ENCODE peak calls at places on chromosome 17, in six cellular contexts. U is RWPE1; J is amniotic epithelial cell; A is effector memory CD8-positive, alpha-beta T cell; V is stimulated activated CD4-positive, alpha-beta T cell treated with anti-CD3 and anti-CD28 coated beads, TNF-alpha, amount 100 ng/mL, for 1 hour; C is T-helper 17 cell. O is an unnamed sample.

GRCh38 chr17:65268832-65269231 is 131.7 kb downstream of the RGS9 start:
- DNase-seq in U (no peak), J (peak), A (no peak), V (no peak), C (no peak), O (no peak)

GRCh38 chr17:59406808-59407381 is 75.4 kb downstream of the YPEL2 start:
- DNase-seq in U (no peak), J (peak), A (no peak), V (no peak), C (no peak), O (no peak)

GRCh38 chr17:57986841-57987581 is 1.0 kb downstream of the VEZF1 start:
- DNase-seq in U (no peak), J (peak), A (no peak), V (no peak), C (peak), O (no peak)

GRCh38 chr17:45775148-45775547 is 9.0 kb upstream of the CRHR1 start:
- DNase-seq in U (no peak), J (no peak), A (no peak), V (no peak), C (no peak), O (no peak)

GRCh38 chr17:57211010-57211411 is 45.3 kb upstream of the MSI2 start:
- DNase-seq in U (peak), J (no peak), A (no peak), V (no peak), C (no peak), O (no peak)

GRCh38 chr17:78736526-78737079 is 45.5 kb downstream of the CYTH1 start:
- DNase-seq in U (peak), J (peak), A (peak), V (peak), C (peak), O (no peak)

GRCh38 chr17:43011728-43012472 is 5.3 kb downstream of the IFI35 start:
- DNase-seq in U (no peak), J (no peak), A (no peak), V (no peak), C (no peak), O (no peak)

GRCh38 chr17:19304209-19304608 is 58.3 kb downstream of the B9D1 start:
- DNase-seq in U (no peak), J (peak), A (no peak), V (no peak), C (no peak), O (no peak)

GRCh38 chr17:40483679-40484078 is 17.7 kb downstream of the TNS4 start:
- DNase-seq in U (no peak), J (no peak), A (no peak), V (no peak), C (no peak), O (no peak)

GRCh38 chr17:76887809-76888208 is 19.6 kb downstream of the MGAT5B start:
- DNase-seq in U (no peak), J (no peak), A (no peak), V (no peak), C (no peak), O (no peak)

GRCh38 chr17:42067371-42068180 is 17.2 kb upstream of the C17orf113 start:
- DNase-seq in U (peak), J (peak), A (peak), V (peak), C (peak), O (peak)

GRCh38 chr17:55327225-55328088 is 62.7 kb downstream of the HLF start:
- DNase-seq in U (peak), J (no peak), A (no peak), V (no peak), C (no peak), O (no peak)

GRCh38 chr17:42517516-42517915 is 18.5 kb upstream of the NAGLU start:
- DNase-seq in U (peak), J (peak), A (peak), V (peak), C (peak), O (peak)

GRCh38 chr17:12900474-12900873 is 111.2 kb downstream of the ARHGAP44 start:
- DNase-seq in U (no peak), J (no peak), A (no peak), V (no peak), C (no peak), O (no peak)

GRCh38 chr17:75738218-75738802 is 17.1 kb downstream of the ITGB4 start:
- DNase-seq in U (no peak), J (no peak), A (no peak), V (no peak), C (no peak), O (no peak)

GRCh38 chr17:14299261-14300093 is 1.4 kb upstream of the HS3ST3B1 start:
- DNase-seq in U (no peak), J (peak), A (peak), V (no peak), C (peak), O (no peak)

GRCh38 chr17:10699861-10700260 is 2.5 kb downstream of the ADPRM start:
- DNase-seq in U (no peak), J (peak), A (no peak), V (no peak), C (no peak), O (no peak)

GRCh38 chr17:19386276-19386863 is 620 bp downstream of the MFAP4 start:
- DNase-seq in U (peak), J (peak), A (no peak), V (no peak), C (no peak), O (no peak)

O was measured in stimulated activated CD8-positive, alpha-beta memory T cell treated with anti-CD3 and anti-CD28 coated beads, Interleukin-7, amount 100 ng/mL, for 24 hours.